ENCODE peak calls at places on chromosomes 16 and 17, in six cellular contexts. One of them, this sample, is unnamed.

GRCh38 chr17:72592242-72592966 is 471.6 kb downstream of the SOX9 start:
- DNase-seq in AG09309: no peak
- DNase-seq in BJ: no peak
- DNase-seq in CD8-positive, alpha-beta T cell: peak; percentile 5
- DNase-seq in lower leg skin: peak; percentile 46
- DNase-seq in esophagus squamous epithelium: no peak
- DNase-seq in this sample: no peak

GRCh38 chr16:67425581-67425980 is 5.3 kb upstream of the HSD11B2 start:
- DNase-seq in esophagus squamous epithelium: no peak
- DNase-seq in CD8-positive, alpha-beta T cell: no peak
- DNase-seq in BJ: no peak
- DNase-seq in lower leg skin: no peak
- DNase-seq in AG09309: no peak
- DNase-seq in this sample: no peak

GRCh38 chr17:31830971-31831755 is 27.9 kb downstream of the COPRS start:
- DNase-seq in lower leg skin: no peak
- DNase-seq in CD8-positive, alpha-beta T cell: no peak
- DNase-seq in AG09309: no peak
- DNase-seq in esophagus squamous epithelium: no peak
- DNase-seq in BJ: no peak
- DNase-seq in this sample: no peak

GRCh38 chr16:85555549-85556455 is 57.3 kb upstream of the GSE1 start:
- DNase-seq in CD8-positive, alpha-beta T cell: peak; percentile 24
- DNase-seq in BJ: no peak
- DNase-seq in lower leg skin: no peak
- DNase-seq in AG09309: no peak
- DNase-seq in esophagus squamous epithelium: no peak
- DNase-seq in this sample: no peak

GRCh38 chr17:55833311-55833710 is 82.5 kb downstream of the PCTP start:
- DNase-seq in BJ: no peak
- DNase-seq in lower leg skin: no peak
- DNase-seq in CD8-positive, alpha-beta T cell: no peak
- DNase-seq in esophagus squamous epithelium: no peak
- DNase-seq in AG09309: no peak
- DNase-seq in this sample: no peak

GRCh38 chr17:65243838-65244237 is 106.7 kb downstream of the RGS9 start:
- DNase-seq in esophagus squamous epithelium: no peak
- DNase-seq in AG09309: peak; percentile 3
- DNase-seq in lower leg skin: peak; percentile 25
- DNase-seq in CD8-positive, alpha-beta T cell: no peak
- DNase-seq in BJ: no peak
- DNase-seq in this sample: peak; percentile 7

GRCh38 chr16:28136751-28137434 is 73.4 kb upstream of the GSG1L start:
- DNase-seq in AG09309: no peak
- DNase-seq in BJ: no peak
- DNase-seq in esophagus squamous epithelium: no peak
- DNase-seq in lower leg skin: no peak
- DNase-seq in CD8-positive, alpha-beta T cell: peak; percentile 54
- DNase-seq in this sample: no peak

GRCh38 chr16:49700222-49700927 is 155.5 kb downstream of the ZNF423 start:
- DNase-seq in AG09309: no peak
- DNase-seq in BJ: no peak
- DNase-seq in CD8-positive, alpha-beta T cell: no peak
- DNase-seq in esophagus squamous epithelium: no peak
- DNase-seq in lower leg skin: peak; percentile 41
- DNase-seq in this sample: no peak

GRCh38 chr16:75420987-75421819 is 12.1 kb downstream of the CFDP1 start:
- DNase-seq in AG09309: no peak
- DNase-seq in BJ: no peak
- DNase-seq in CD8-positive, alpha-beta T cell: peak; percentile 39
- DNase-seq in esophagus squamous epithelium: no peak
- DNase-seq in lower leg skin: peak; percentile 49
- DNase-seq in this sample: no peak

GRCh38 chr16:14003119-14003570 is 68.0 kb upstream of the MRTFB start:
- DNase-seq in esophagus squamous epithelium: no peak
- DNase-seq in BJ: peak; percentile 53
- DNase-seq in CD8-positive, alpha-beta T cell: no peak
- DNase-seq in lower leg skin: peak; percentile 75
- DNase-seq in AG09309: no peak
- DNase-seq in this sample: no peak

GRCh38 chr16:48556913-48557351 is 53.0 kb downstream of the N4BP1 start:
- DNase-seq in CD8-positive, alpha-beta T cell: no peak
- DNase-seq in lower leg skin: no peak
- DNase-seq in BJ: no peak
- DNase-seq in esophagus squamous epithelium: no peak
- DNase-seq in AG09309: peak; percentile 23
- DNase-seq in this sample: no peak

GRCh38 chr16:88685156-88686061 is 898 bp downstream of the SNAI3 start:
- DNase-seq in lower leg skin: no peak
- DNase-seq in CD8-positive, alpha-beta T cell: peak; percentile 72
- DNase-seq in BJ: no peak
- DNase-seq in AG09309: no peak
- DNase-seq in esophagus squamous epithelium: no peak
- DNase-seq in this sample: no peak

GRCh38 chr17:6608321-6608720 is 32.2 kb downstream of the KIAA0753 start:
- DNase-seq in esophagus squamous epithelium: no peak
- DNase-seq in AG09309: no peak
- DNase-seq in lower leg skin: no peak
- DNase-seq in BJ: no peak
- DNase-seq in CD8-positive, alpha-beta T cell: no peak
- DNase-seq in this sample: peak; percentile 44

GRCh38 chr17:14616508-14616907 is 315.6 kb downstream of the HS3ST3B1 start:
- DNase-seq in BJ: peak; percentile 50
- DNase-seq in AG09309: peak; percentile 57
- DNase-seq in CD8-positive, alpha-beta T cell: no peak
- DNase-seq in lower leg skin: no peak
- DNase-seq in esophagus squamous epithelium: no peak
- DNase-seq in this sample: no peak

GRCh38 chr17:38815576-38816193 is 9.4 kb downstream of the CWC25 start:
- DNase-seq in lower leg skin: no peak
- DNase-seq in CD8-positive, alpha-beta T cell: no peak
- DNase-seq in esophagus squamous epithelium: no peak
- DNase-seq in BJ: no peak
- DNase-seq in AG09309: peak; percentile 56
- DNase-seq in this sample: peak; percentile 73

GRCh38 chr17:12631076-12631475 is 34.6 kb upstream of the MYOCD start:
- DNase-seq in esophagus squamous epithelium: no peak
- DNase-seq in AG09309: no peak
- DNase-seq in CD8-positive, alpha-beta T cell: no peak
- DNase-seq in BJ: no peak
- DNase-seq in lower leg skin: no peak
- DNase-seq in this sample: no peak

GRCh38 chr16:67249178-67249759 is 490 bp downstream of the SLC9A5 start:
- DNase-seq in lower leg skin: no peak
- DNase-seq in BJ: no peak
- DNase-seq in CD8-positive, alpha-beta T cell: no peak
- DNase-seq in AG09309: no peak
- DNase-seq in esophagus squamous epithelium: no peak
- DNase-seq in this sample: no peak

GRCh38 chr17:74573169-74573568 is 5.9 kb upstream of the CD300H start:
- DNase-seq in BJ: no peak
- DNase-seq in AG09309: no peak
- DNase-seq in lower leg skin: no peak
- DNase-seq in CD8-positive, alpha-beta T cell: no peak
- DNase-seq in esophagus squamous epithelium: no peak
- DNase-seq in this sample: no peak

GRCh38 chr17:61338000-61338864 is 61.4 kb upstream of the TBX2 start:
- DNase-seq in BJ: peak; percentile 85
- DNase-seq in esophagus squamous epithelium: no peak
- DNase-seq in AG09309: peak; percentile 75
- DNase-seq in lower leg skin: no peak
- DNase-seq in CD8-positive, alpha-beta T cell: no peak
- DNase-seq in this sample: no peak

GRCh38 chr16:11004351-11004750 is 60.0 kb downstream of the CLEC16A start:
- DNase-seq in AG09309: no peak
- DNase-seq in lower leg skin: peak; percentile 47
- DNase-seq in CD8-positive, alpha-beta T cell: no peak
- DNase-seq in esophagus squamous epithelium: no peak
- DNase-seq in BJ: no peak
- DNase-seq in this sample: no peak

GRCh38 chr16:1272453-1273198 is 16.8 kb downstream of the TPSD1 start:
- DNase-seq in CD8-positive, alpha-beta T cell: no peak
- DNase-seq in AG09309: no peak
- DNase-seq in esophagus squamous epithelium: no peak
- DNase-seq in BJ: no peak
- DNase-seq in lower leg skin: no peak
- DNase-seq in this sample: no peak

GRCh38 chr16:57721765-57722499 is 13.6 kb upstream of the KATNB1 start:
- DNase-seq in esophagus squamous epithelium: no peak
- DNase-seq in lower leg skin: no peak
- DNase-seq in BJ: no peak
- DNase-seq in AG09309: no peak
- DNase-seq in CD8-positive, alpha-beta T cell: no peak
- DNase-seq in this sample: no peak

GRCh38 chr17:3765981-3766380 is 35.0 kb downstream of the ITGAE start:
- DNase-seq in esophagus squamous epithelium: no peak
- DNase-seq in CD8-positive, alpha-beta T cell: no peak
- DNase-seq in lower leg skin: no peak
- DNase-seq in BJ: no peak
- DNase-seq in AG09309: no peak
- DNase-seq in this sample: no peak

GRCh38 chr16:68519225-68519745 is 19.8 kb upstream of the ZFP90 start:
- DNase-seq in lower leg skin: no peak
- DNase-seq in CD8-positive, alpha-beta T cell: no peak
- DNase-seq in esophagus squamous epithelium: no peak
- DNase-seq in BJ: no peak
- DNase-seq in AG09309: no peak
- DNase-seq in this sample: no peak

GRCh38 chr17:7982666-7983065 is 19.7 kb upstream of the GUCY2D start:
- DNase-seq in esophagus squamous epithelium: no peak
- DNase-seq in AG09309: no peak
- DNase-seq in BJ: no peak
- DNase-seq in lower leg skin: no peak
- DNase-seq in CD8-positive, alpha-beta T cell: no peak
- DNase-seq in this sample: no peak

GRCh38 chr17:58956997-58957724 is 149.5 kb downstream of the TRIM37 start:
- DNase-seq in CD8-positive, alpha-beta T cell: no peak
- DNase-seq in lower leg skin: no peak
- DNase-seq in esophagus squamous epithelium: no peak
- DNase-seq in AG09309: no peak
- DNase-seq in BJ: no peak
- DNase-seq in this sample: no peak

GRCh38 chr17:31492880-31493655 is 101.6 kb downstream of the RAB11FIP4 start:
- DNase-seq in esophagus squamous epithelium: peak; percentile 44
- DNase-seq in CD8-positive, alpha-beta T cell: peak; percentile 67
- DNase-seq in AG09309: no peak
- DNase-seq in lower leg skin: no peak
- DNase-seq in BJ: no peak
- DNase-seq in this sample: no peak

GRCh38 chr17:4249452-4250029 is 14.2 kb downstream of the ANKFY1 start:
- DNase-seq in BJ: no peak
- DNase-seq in AG09309: peak; percentile 7
- DNase-seq in esophagus squamous epithelium: no peak
- DNase-seq in lower leg skin: no peak
- DNase-seq in CD8-positive, alpha-beta T cell: no peak
- DNase-seq in this sample: no peak

GRCh38 chr17:82496529-82497434 is 22.8 kb upstream of the FOXK2 start:
- DNase-seq in lower leg skin: peak; percentile 94
- DNase-seq in CD8-positive, alpha-beta T cell: peak; percentile 87
- DNase-seq in BJ: peak; percentile 59
- DNase-seq in AG09309: no peak
- DNase-seq in esophagus squamous epithelium: peak; percentile 76
- DNase-seq in this sample: no peak

GRCh38 chr16:2671741-2672140 is 10.6 kb upstream of the KCTD5 start:
- DNase-seq in lower leg skin: no peak
- DNase-seq in AG09309: no peak
- DNase-seq in BJ: no peak
- DNase-seq in CD8-positive, alpha-beta T cell: no peak
- DNase-seq in esophagus squamous epithelium: no peak
- DNase-seq in this sample: no peak
- H3K4me3 ChIP-seq in lower leg skin: no peak overlapping the region
- H3K4me3 ChIP-seq in AG09309: no peak overlapping the region
- H3K4me3 ChIP-seq in BJ: no peak overlapping the region
- H3K4me3 ChIP-seq in CD8-positive, alpha-beta T cell: no peak overlapping the region
- H3K4me3 ChIP-seq in esophagus squamous epithelium: no peak overlapping the region
- H3K4me3 ChIP-seq in this sample: peak overlapping the region; percentile 54

DNA sequence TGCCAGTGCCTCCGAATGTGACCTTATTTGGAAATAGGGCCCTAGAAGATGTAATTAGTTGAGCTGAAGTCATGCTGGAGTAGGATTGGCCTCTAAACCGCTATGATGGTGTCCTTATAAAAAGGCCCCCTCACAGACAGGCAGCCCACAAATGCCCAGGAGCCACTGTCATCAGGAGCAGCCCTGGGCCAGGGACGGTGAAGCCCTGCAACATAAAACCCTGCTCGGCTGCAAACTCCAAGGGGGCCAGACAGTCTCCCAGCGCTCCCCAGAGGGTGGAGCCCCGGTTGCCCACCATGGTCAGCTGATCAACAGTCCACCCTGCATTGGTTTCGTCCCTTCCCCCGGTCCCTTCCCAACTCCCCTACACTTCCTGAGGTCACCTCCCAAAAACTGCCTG is 351.7 kb downstream of the FOXL1 start:
- DNase-seq in esophagus squamous epithelium: no peak
- DNase-seq in AG09309: no peak
- DNase-seq in lower leg skin: no peak
- DNase-seq in CD8-positive, alpha-beta T cell: no peak
- DNase-seq in BJ: no peak
- DNase-seq in this sample: no peak
- TF ChIP-seq CTCF in esophagus squamous epithelium: no peak
- TF ChIP-seq CTCF in AG09309: no peak
- TF ChIP-seq CTCF in lower leg skin: no peak
- TF ChIP-seq CTCF in CD8-positive, alpha-beta T cell: no peak
- TF ChIP-seq CTCF in BJ: no peak
- TF ChIP-seq CTCF in this sample: no peak

DNA sequence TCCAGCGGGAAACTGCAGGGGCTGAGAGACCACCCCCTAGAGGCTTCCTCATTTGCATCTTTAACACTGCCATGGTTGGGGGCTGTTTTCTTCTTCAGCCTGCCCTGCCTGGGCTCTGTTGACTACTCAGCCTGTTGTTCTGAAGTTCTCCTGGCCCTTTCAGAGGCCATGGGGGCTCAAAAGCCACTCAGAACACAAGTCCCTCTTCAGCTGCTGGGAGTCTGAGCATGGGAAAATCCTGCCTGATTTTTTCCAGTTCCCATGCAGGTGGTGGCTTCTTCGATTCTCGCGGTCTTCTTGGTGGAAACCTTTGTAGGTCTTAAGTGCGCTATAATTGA is 36.3 kb downstream of the PLCG2 start:
- DNase-seq in lower leg skin: no peak
- DNase-seq in AG09309: no peak
- DNase-seq in esophagus squamous epithelium: no peak
- DNase-seq in CD8-positive, alpha-beta T cell: no peak
- DNase-seq in BJ: no peak
- DNase-seq in this sample: no peak
- H3K4me3 ChIP-seq in lower leg skin: no peak overlapping the region
- H3K4me3 ChIP-seq in AG09309: no peak overlapping the region
- H3K4me3 ChIP-seq in esophagus squamous epithelium: no peak overlapping the region
- H3K4me3 ChIP-seq in CD8-positive, alpha-beta T cell: no peak overlapping the region
- H3K4me3 ChIP-seq in BJ: no peak overlapping the region
- H3K4me3 ChIP-seq in this sample: no peak overlapping the region

DNA sequence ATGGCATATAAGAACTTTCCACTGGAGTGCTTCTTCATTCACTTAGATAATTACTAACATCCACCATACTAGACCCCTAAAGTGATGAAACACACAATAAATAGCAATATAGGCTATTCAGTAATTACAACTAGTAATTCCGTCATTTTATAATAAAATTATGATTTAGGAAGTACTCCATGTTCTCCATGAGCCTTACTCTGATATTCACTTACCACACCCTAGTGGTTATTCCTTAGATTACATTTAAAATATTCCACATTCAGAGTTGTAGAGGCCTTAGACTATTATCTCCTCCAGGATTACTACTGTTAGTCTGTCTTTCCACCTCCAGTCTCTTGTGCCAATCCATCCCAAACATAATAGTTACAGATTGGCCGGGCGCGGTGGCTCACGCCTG is 62.4 kb downstream of the STH start:
- DNase-seq in lower leg skin: no peak
- DNase-seq in BJ: no peak
- DNase-seq in AG09309: no peak
- DNase-seq in CD8-positive, alpha-beta T cell: no peak
- DNase-seq in esophagus squamous epithelium: no peak
- DNase-seq in this sample: no peak
- TF ChIP-seq CTCF in lower leg skin: no peak
- TF ChIP-seq CTCF in BJ: peak; percentile 21
- TF ChIP-seq CTCF in AG09309: peak; percentile 12
- TF ChIP-seq CTCF in CD8-positive, alpha-beta T cell: peak; percentile 51
- TF ChIP-seq CTCF in esophagus squamous epithelium: no peak
- TF ChIP-seq CTCF in this sample: peak; percentile 34